ENCODE peak calls at places on chromosomes 2 and 18, in six cellular contexts. One of them, this sample, is unnamed.

GRCh38 chr2:73770725-73771124 is 9.2 kb downstream of the DUSP11 start:
- DNase-seq in GM03348: no peak
- DNase-seq in stimulated activated CD8-positive, alpha-beta memory T cell treated with anti-CD3 and anti-CD28 coated beads, Interleukin-12 subunit alpha, Interleukin-12 subunit beta, amount 100 ng/mL, for 4 hours: no peak
- DNase-seq in substantia nigra: no peak
- DNase-seq in neuronal stem cell: no peak
- DNase-seq in foreskin fibroblast: no peak
- DNase-seq in this sample: no peak

GRCh38 chr2:102451968-102452367 is 21.1 kb upstream of the SLC9A4 start:
- DNase-seq in GM03348: no peak
- DNase-seq in foreskin fibroblast: no peak
- DNase-seq in substantia nigra: no peak
- DNase-seq in neuronal stem cell: no peak
- DNase-seq in stimulated activated CD8-positive, alpha-beta memory T cell treated with anti-CD3 and anti-CD28 coated beads, Interleukin-12 subunit alpha, Interleukin-12 subunit beta, amount 100 ng/mL, for 4 hours: no peak
- DNase-seq in this sample: no peak

GRCh38 chr2:189022492-189022891 is 48.3 kb downstream of the COL3A1 start:
- DNase-seq in neuronal stem cell: no peak
- DNase-seq in GM03348: peak
- DNase-seq in substantia nigra: no peak
- DNase-seq in foreskin fibroblast: peak
- DNase-seq in stimulated activated CD8-positive, alpha-beta memory T cell treated with anti-CD3 and anti-CD28 coated beads, Interleukin-12 subunit alpha, Interleukin-12 subunit beta, amount 100 ng/mL, for 4 hours: no peak
- DNase-seq in this sample: no peak

GRCh38 chr2:216735086-216735485 is 39.7 kb upstream of the IGFBP5 start:
- DNase-seq in stimulated activated CD8-positive, alpha-beta memory T cell treated with anti-CD3 and anti-CD28 coated beads, Interleukin-12 subunit alpha, Interleukin-12 subunit beta, amount 100 ng/mL, for 4 hours: no peak
- DNase-seq in foreskin fibroblast: peak
- DNase-seq in neuronal stem cell: no peak
- DNase-seq in substantia nigra: no peak
- DNase-seq in GM03348: peak
- DNase-seq in this sample: no peak

GRCh38 chr2:216696751-216697560 is 1.6 kb upstream of the IGFBP5 start:
- DNase-seq in neuronal stem cell: no peak
- DNase-seq in stimulated activated CD8-positive, alpha-beta memory T cell treated with anti-CD3 and anti-CD28 coated beads, Interleukin-12 subunit alpha, Interleukin-12 subunit beta, amount 100 ng/mL, for 4 hours: no peak
- DNase-seq in GM03348: peak
- DNase-seq in substantia nigra: no peak
- DNase-seq in foreskin fibroblast: peak
- DNase-seq in this sample: peak

GRCh38 chr2:200079356-200079755 is 124.0 kb downstream of the MAIP1 start:
- DNase-seq in foreskin fibroblast: no peak
- DNase-seq in neuronal stem cell: no peak
- DNase-seq in substantia nigra: no peak
- DNase-seq in stimulated activated CD8-positive, alpha-beta memory T cell treated with anti-CD3 and anti-CD28 coated beads, Interleukin-12 subunit alpha, Interleukin-12 subunit beta, amount 100 ng/mL, for 4 hours: no peak
- DNase-seq in GM03348: no peak
- DNase-seq in this sample: no peak

GRCh38 chr18:41906528-41907256 is 48.3 kb upstream of the PIK3C3 start:
- DNase-seq in substantia nigra: no peak
- DNase-seq in foreskin fibroblast: peak
- DNase-seq in GM03348: peak
- DNase-seq in stimulated activated CD8-positive, alpha-beta memory T cell treated with anti-CD3 and anti-CD28 coated beads, Interleukin-12 subunit alpha, Interleukin-12 subunit beta, amount 100 ng/mL, for 4 hours: no peak
- DNase-seq in neuronal stem cell: peak
- DNase-seq in this sample: peak

GRCh38 chr2:226030369-226031077 is 631.0 kb downstream of the NYAP2 start:
- DNase-seq in substantia nigra: no peak
- DNase-seq in GM03348: no peak
- DNase-seq in neuronal stem cell: peak
- DNase-seq in stimulated activated CD8-positive, alpha-beta memory T cell treated with anti-CD3 and anti-CD28 coated beads, Interleukin-12 subunit alpha, Interleukin-12 subunit beta, amount 100 ng/mL, for 4 hours: no peak
- DNase-seq in foreskin fibroblast: no peak
- DNase-seq in this sample: no peak

GRCh38 chr2:68807821-68808266 is 63.4 kb downstream of the BMP10 start:
- DNase-seq in neuronal stem cell: no peak
- DNase-seq in substantia nigra: no peak
- DNase-seq in stimulated activated CD8-positive, alpha-beta memory T cell treated with anti-CD3 and anti-CD28 coated beads, Interleukin-12 subunit alpha, Interleukin-12 subunit beta, amount 100 ng/mL, for 4 hours: no peak
- DNase-seq in foreskin fibroblast: peak
- DNase-seq in GM03348: no peak
- DNase-seq in this sample: no peak

GRCh38 chr2:9400268-9401058 is 22.9 kb downstream of the ITGB1BP1 start:
- DNase-seq in foreskin fibroblast: no peak
- DNase-seq in neuronal stem cell: no peak
- DNase-seq in substantia nigra: no peak
- DNase-seq in GM03348: no peak
- DNase-seq in stimulated activated CD8-positive, alpha-beta memory T cell treated with anti-CD3 and anti-CD28 coated beads, Interleukin-12 subunit alpha, Interleukin-12 subunit beta, amount 100 ng/mL, for 4 hours: no peak
- DNase-seq in this sample: no peak

GRCh38 chr2:7020468-7020867 is 103.3 kb downstream of the RNF144A start:
- DNase-seq in stimulated activated CD8-positive, alpha-beta memory T cell treated with anti-CD3 and anti-CD28 coated beads, Interleukin-12 subunit alpha, Interleukin-12 subunit beta, amount 100 ng/mL, for 4 hours: no peak
- DNase-seq in substantia nigra: no peak
- DNase-seq in foreskin fibroblast: no peak
- DNase-seq in GM03348: no peak
- DNase-seq in neuronal stem cell: no peak
- DNase-seq in this sample: no peak

GRCh38 chr2:71880846-71881610 is 266.6 kb downstream of the CYP26B1 start:
- DNase-seq in substantia nigra: no peak
- DNase-seq in neuronal stem cell: no peak
- DNase-seq in foreskin fibroblast: peak
- DNase-seq in GM03348: peak
- DNase-seq in stimulated activated CD8-positive, alpha-beta memory T cell treated with anti-CD3 and anti-CD28 coated beads, Interleukin-12 subunit alpha, Interleukin-12 subunit beta, amount 100 ng/mL, for 4 hours: no peak
- DNase-seq in this sample: no peak

GRCh38 chr2:174487536-174488162 is 820 bp upstream of the GPR155 start:
- DNase-seq in foreskin fibroblast: no peak
- DNase-seq in neuronal stem cell: no peak
- DNase-seq in stimulated activated CD8-positive, alpha-beta memory T cell treated with anti-CD3 and anti-CD28 coated beads, Interleukin-12 subunit alpha, Interleukin-12 subunit beta, amount 100 ng/mL, for 4 hours: no peak
- DNase-seq in substantia nigra: no peak
- DNase-seq in GM03348: no peak
- DNase-seq in this sample: no peak

GRCh38 chr2:84904717-84905174 is 710 bp upstream of the TMSB10 start:
- DNase-seq in GM03348: peak
- DNase-seq in neuronal stem cell: no peak
- DNase-seq in substantia nigra: no peak
- DNase-seq in stimulated activated CD8-positive, alpha-beta memory T cell treated with anti-CD3 and anti-CD28 coated beads, Interleukin-12 subunit alpha, Interleukin-12 subunit beta, amount 100 ng/mL, for 4 hours: no peak
- DNase-seq in foreskin fibroblast: peak
- DNase-seq in this sample: peak

GRCh38 chr18:54641734-54642133 is 50.7 kb downstream of the DYNAP start:
- DNase-seq in foreskin fibroblast: no peak
- DNase-seq in neuronal stem cell: no peak
- DNase-seq in GM03348: no peak
- DNase-seq in substantia nigra: no peak
- DNase-seq in stimulated activated CD8-positive, alpha-beta memory T cell treated with anti-CD3 and anti-CD28 coated beads, Interleukin-12 subunit alpha, Interleukin-12 subunit beta, amount 100 ng/mL, for 4 hours: no peak
- DNase-seq in this sample: no peak

GRCh38 chr2:172100080-172101007 is 2.4 kb downstream of the DLX2 start:
- DNase-seq in neuronal stem cell: peak
- DNase-seq in stimulated activated CD8-positive, alpha-beta memory T cell treated with anti-CD3 and anti-CD28 coated beads, Interleukin-12 subunit alpha, Interleukin-12 subunit beta, amount 100 ng/mL, for 4 hours: no peak
- DNase-seq in foreskin fibroblast: peak
- DNase-seq in substantia nigra: no peak
- DNase-seq in GM03348: no peak
- DNase-seq in this sample: peak

GRCh38 chr2:173271135-173271534 is 83.5 kb upstream of the CDCA7 start:
- DNase-seq in stimulated activated CD8-positive, alpha-beta memory T cell treated with anti-CD3 and anti-CD28 coated beads, Interleukin-12 subunit alpha, Interleukin-12 subunit beta, amount 100 ng/mL, for 4 hours: no peak
- DNase-seq in foreskin fibroblast: no peak
- DNase-seq in neuronal stem cell: no peak
- DNase-seq in GM03348: no peak
- DNase-seq in substantia nigra: no peak
- DNase-seq in this sample: no peak

GRCh38 chr2:112156152-112156986 is 18.2 kb downstream of the FBLN7 start:
- DNase-seq in foreskin fibroblast: peak
- DNase-seq in neuronal stem cell: peak
- DNase-seq in stimulated activated CD8-positive, alpha-beta memory T cell treated with anti-CD3 and anti-CD28 coated beads, Interleukin-12 subunit alpha, Interleukin-12 subunit beta, amount 100 ng/mL, for 4 hours: peak
- DNase-seq in GM03348: no peak
- DNase-seq in substantia nigra: no peak
- DNase-seq in this sample: no peak

GRCh38 chr2:172065086-172065485 is 20.2 kb upstream of the DLX1 start:
- DNase-seq in foreskin fibroblast: no peak
- DNase-seq in neuronal stem cell: no peak
- DNase-seq in GM03348: no peak
- DNase-seq in stimulated activated CD8-positive, alpha-beta memory T cell treated with anti-CD3 and anti-CD28 coated beads, Interleukin-12 subunit alpha, Interleukin-12 subunit beta, amount 100 ng/mL, for 4 hours: no peak
- DNase-seq in substantia nigra: no peak
- DNase-seq in this sample: no peak

GRCh38 chr2:144554811-144555210 is 34.9 kb upstream of the ZEB2 start:
- DNase-seq in neuronal stem cell: no peak
- DNase-seq in foreskin fibroblast: peak
- DNase-seq in stimulated activated CD8-positive, alpha-beta memory T cell treated with anti-CD3 and anti-CD28 coated beads, Interleukin-12 subunit alpha, Interleukin-12 subunit beta, amount 100 ng/mL, for 4 hours: no peak
- DNase-seq in substantia nigra: no peak
- DNase-seq in GM03348: no peak
- DNase-seq in this sample: no peak

GRCh38 chr18:3025544-3025943 is 12.6 kb upstream of the LPIN2 start:
- DNase-seq in stimulated activated CD8-positive, alpha-beta memory T cell treated with anti-CD3 and anti-CD28 coated beads, Interleukin-12 subunit alpha, Interleukin-12 subunit beta, amount 100 ng/mL, for 4 hours: no peak
- DNase-seq in foreskin fibroblast: no peak
- DNase-seq in neuronal stem cell: no peak
- DNase-seq in substantia nigra: no peak
- DNase-seq in GM03348: no peak
- DNase-seq in this sample: no peak

GRCh38 chr2:176079285-176079830 is 4.4 kb downstream of the EVX2 start:
- DNase-seq in substantia nigra: no peak
- DNase-seq in foreskin fibroblast: no peak
- DNase-seq in neuronal stem cell: no peak
- DNase-seq in stimulated activated CD8-positive, alpha-beta memory T cell treated with anti-CD3 and anti-CD28 coated beads, Interleukin-12 subunit alpha, Interleukin-12 subunit beta, amount 100 ng/mL, for 4 hours: no peak
- DNase-seq in GM03348: no peak
- DNase-seq in this sample: no peak

GRCh38 chr2:25041307-25041927 is 459 bp upstream of the EFR3B start:
- DNase-seq in neuronal stem cell: peak
- DNase-seq in foreskin fibroblast: peak
- DNase-seq in stimulated activated CD8-positive, alpha-beta memory T cell treated with anti-CD3 and anti-CD28 coated beads, Interleukin-12 subunit alpha, Interleukin-12 subunit beta, amount 100 ng/mL, for 4 hours: no peak
- DNase-seq in GM03348: peak
- DNase-seq in substantia nigra: no peak
- DNase-seq in this sample: peak

GRCh38 chr18:9683418-9684396 is 24.4 kb upstream of the RAB31 start:
- DNase-seq in stimulated activated CD8-positive, alpha-beta memory T cell treated with anti-CD3 and anti-CD28 coated beads, Interleukin-12 subunit alpha, Interleukin-12 subunit beta, amount 100 ng/mL, for 4 hours: no peak
- DNase-seq in substantia nigra: no peak
- DNase-seq in GM03348: peak
- DNase-seq in neuronal stem cell: no peak
- DNase-seq in foreskin fibroblast: peak
- DNase-seq in this sample: no peak

GRCh38 chr18:78192044-78192443 is 787.6 kb upstream of the SALL3 start:
- DNase-seq in neuronal stem cell: no peak
- DNase-seq in stimulated activated CD8-positive, alpha-beta memory T cell treated with anti-CD3 and anti-CD28 coated beads, Interleukin-12 subunit alpha, Interleukin-12 subunit beta, amount 100 ng/mL, for 4 hours: no peak
- DNase-seq in GM03348: no peak
- DNase-seq in substantia nigra: no peak
- DNase-seq in foreskin fibroblast: no peak
- DNase-seq in this sample: no peak

GRCh38 chr2:221477697-221478096 is 94.4 kb downstream of the EPHA4 start:
- DNase-seq in foreskin fibroblast: no peak
- DNase-seq in neuronal stem cell: no peak
- DNase-seq in GM03348: peak
- DNase-seq in stimulated activated CD8-positive, alpha-beta memory T cell treated with anti-CD3 and anti-CD28 coated beads, Interleukin-12 subunit alpha, Interleukin-12 subunit beta, amount 100 ng/mL, for 4 hours: no peak
- DNase-seq in substantia nigra: no peak
- DNase-seq in this sample: no peak

GRCh38 chr2:230824406-230824978 is 40.2 kb upstream of the ITM2C start:
- DNase-seq in substantia nigra: no peak
- DNase-seq in neuronal stem cell: peak
- DNase-seq in foreskin fibroblast: peak
- DNase-seq in stimulated activated CD8-positive, alpha-beta memory T cell treated with anti-CD3 and anti-CD28 coated beads, Interleukin-12 subunit alpha, Interleukin-12 subunit beta, amount 100 ng/mL, for 4 hours: peak
- DNase-seq in GM03348: peak
- DNase-seq in this sample: peak

GRCh38 chr2:174350018-174350417 is 15.3 kb downstream of the SP9 start:
- DNase-seq in substantia nigra: no peak
- DNase-seq in GM03348: peak
- DNase-seq in stimulated activated CD8-positive, alpha-beta memory T cell treated with anti-CD3 and anti-CD28 coated beads, Interleukin-12 subunit alpha, Interleukin-12 subunit beta, amount 100 ng/mL, for 4 hours: no peak
- DNase-seq in foreskin fibroblast: peak
- DNase-seq in neuronal stem cell: no peak
- DNase-seq in this sample: no peak

GRCh38 chr18:79387214-79387613 is 8.5 kb upstream of the NFATC1 start:
- DNase-seq in GM03348: no peak
- DNase-seq in foreskin fibroblast: no peak
- DNase-seq in substantia nigra: no peak
- DNase-seq in stimulated activated CD8-positive, alpha-beta memory T cell treated with anti-CD3 and anti-CD28 coated beads, Interleukin-12 subunit alpha, Interleukin-12 subunit beta, amount 100 ng/mL, for 4 hours: no peak
- DNase-seq in neuronal stem cell: no peak
- DNase-seq in this sample: no peak

GRCh38 chr2:81196933-81197628 is 892.5 kb upstream of the LRRTM1 start:
- DNase-seq in GM03348: no peak
- DNase-seq in foreskin fibroblast: no peak
- DNase-seq in substantia nigra: no peak
- DNase-seq in neuronal stem cell: no peak
- DNase-seq in stimulated activated CD8-positive, alpha-beta memory T cell treated with anti-CD3 and anti-CD28 coated beads, Interleukin-12 subunit alpha, Interleukin-12 subunit beta, amount 100 ng/mL, for 4 hours: no peak
- DNase-seq in this sample: no peak

GRCh38 chr2:178871536-178871935 is 64.3 kb upstream of the TTN start:
- DNase-seq in neuronal stem cell: no peak
- DNase-seq in stimulated activated CD8-positive, alpha-beta memory T cell treated with anti-CD3 and anti-CD28 coated beads, Interleukin-12 subunit alpha, Interleukin-12 subunit beta, amount 100 ng/mL, for 4 hours: no peak
- DNase-seq in foreskin fibroblast: no peak
- DNase-seq in GM03348: no peak
- DNase-seq in substantia nigra: no peak
- DNase-seq in this sample: no peak

GRCh38 chr2:42470706-42471105 is 23.1 kb downstream of the KCNG3 start:
- DNase-seq in foreskin fibroblast: no peak
- DNase-seq in neuronal stem cell: no peak
- DNase-seq in stimulated activated CD8-positive, alpha-beta memory T cell treated with anti-CD3 and anti-CD28 coated beads, Interleukin-12 subunit alpha, Interleukin-12 subunit beta, amount 100 ng/mL, for 4 hours: no peak
- DNase-seq in substantia nigra: no peak
- DNase-seq in GM03348: no peak
- DNase-seq in this sample: no peak

GRCh38 chr18:59459352-59460059 is 100.4 kb upstream of the LMAN1 start:
- DNase-seq in GM03348: peak
- DNase-seq in neuronal stem cell: no peak
- DNase-seq in foreskin fibroblast: peak
- DNase-seq in stimulated activated CD8-positive, alpha-beta memory T cell treated with anti-CD3 and anti-CD28 coated beads, Interleukin-12 subunit alpha, Interleukin-12 subunit beta, amount 100 ng/mL, for 4 hours: no peak
- DNase-seq in substantia nigra: no peak
- DNase-seq in this sample: peak

GRCh38 chr2:3282056-3282998 is 95.3 kb downstream of the EIPR1 start:
- DNase-seq in neuronal stem cell: no peak
- DNase-seq in stimulated activated CD8-positive, alpha-beta memory T cell treated with anti-CD3 and anti-CD28 coated beads, Interleukin-12 subunit alpha, Interleukin-12 subunit beta, amount 100 ng/mL, for 4 hours: no peak
- DNase-seq in substantia nigra: no peak
- DNase-seq in GM03348: no peak
- DNase-seq in foreskin fibroblast: peak
- DNase-seq in this sample: peak

This sample was measured in retina.